ENCODE peak calls at places on chromosome 7, in eight cellular contexts. O is upper lobe of right lung; D is hepatocyte; W is ascending aorta; H is HuH-7; P is left ventricle myocardium superior; X is nephron progenitor cell; N is stimulated activated CD4-positive, alpha-beta T cell treated with anti-CD3 and anti-CD28 coated beads, TNF-alpha, amount 100 ng/mL, for 24 hours. R is an unnamed sample.

GRCh38 chr7:36317276-36317675 is 72.4 kb upstream of the ANLN start:
- DNase-seq in O (no peak), D (no peak), W (no peak), H (no peak), P (no peak), X (no peak), N (no peak), R (no peak)

GRCh38 chr7:113394856-113395255 is 276.5 kb upstream of the SMIM30 start:
- DNase-seq in O (no peak), D (no peak), W (no peak), H (no peak), P (no peak), X (no peak), N (no peak), R (peak)

GRCh38 chr7:81268551-81268950 is 349.7 kb upstream of the SEMA3C start:
- DNase-seq in O (no peak), D (no peak), W (no peak), H (no peak), P (no peak), X (no peak), N (no peak), R (peak)

GRCh38 chr7:39609462-39610149 is 13.8 kb upstream of the RALA start:
- DNase-seq in O (peak), D (peak), W (no peak), H (no peak), P (peak), X (peak), N (no peak), R (no peak)

GRCh38 chr7:137628211-137628610 is 218.6 kb downstream of the DGKI start:
- DNase-seq in O (no peak), D (no peak), W (no peak), H (no peak), P (no peak), X (no peak), N (no peak), R (no peak)

GRCh38 chr7:826230-826905 is 5.9 kb upstream of the SUN1 start:
- DNase-seq in O (no peak), D (no peak), W (no peak), H (no peak), P (no peak), X (no peak), N (no peak), R (no peak)

GRCh38 chr7:45021604-45022296 is 21.7 kb downstream of the CCM2 start:
- DNase-seq in O (no peak), D (no peak), W (no peak), H (no peak), P (no peak), X (no peak), N (no peak), R (peak)

GRCh38 chr7:98400538-98401427 is at the start of gene BAIAP2L1:
- DNase-seq in O (peak), D (peak), W (no peak), H (peak), P (peak), X (peak), N (peak), R (peak)